ENCODE peak calls at places on chromosomes 2 and 18, in four cellular contexts. D is GM13976, C is heart right ventricle, H is myocyte. E is an unnamed sample.

GRCh38 chr2:188399159-188399558 is 107.5 kb downstream of the GULP1 start:
- DNase-seq in C (no peak), H (no peak), D (no peak), E (no peak)

GRCh38 chr2:70583091-70583490 is 29.5 kb upstream of the TGFA start:
- DNase-seq in C (no peak), D (no peak), H (no peak), E (no peak)

GRCh38 chr2:20593072-20594034 is 57.5 kb downstream of the HS1BP3 start:
- DNase-seq in H (peak; percentile 88), D (no peak), C (peak; percentile 52), E (peak; percentile 68)

GRCh38 chr2:11344956-11345671 is 678 bp upstream of the ROCK2 start:
- DNase-seq in C (peak; percentile 46), H (peak; percentile 79), D (no peak), E (no peak)

GRCh38 chr2:10205201-10205475 is 82.6 kb downstream of the RRM2 start:
- DNase-seq in C (no peak), H (no peak), D (no peak), E (no peak)

GRCh38 chr18:12234451-12235190 is 19.5 kb upstream of the CIDEA start:
- DNase-seq in D (peak; percentile 4), H (no peak), C (no peak), E (no peak)

GRCh38 chr2:109209941-109210340 is 80.9 kb downstream of the SH3RF3 start:
- DNase-seq in C (no peak), H (no peak), D (no peak), E (no peak)

GRCh38 chr2:234500394-234501006 is 3.6 kb upstream of the ARL4C start:
- DNase-seq in H (peak; percentile 71), D (peak; percentile 62), C (peak; percentile 27), E (peak; percentile 75)

GRCh38 chr2:75047907-75048625 is 89.6 kb downstream of the POLE4 start:
- DNase-seq in C (no peak), D (no peak), H (peak; percentile 61), E (no peak)

GRCh38 chr18:12336887-12337286 is 28.8 kb downstream of the TUBB6 start:
- DNase-seq in H (peak; percentile 90), C (no peak), D (no peak), E (no peak)

E was measured in Right ventricle myocardium inferior.